ENCODE peak calls at places on chromosomes 16 and 17, in ten cellular contexts. P is effector memory CD4-positive, alpha-beta T cell; W is fibroblast of lung; G is right atrium auricular region; F is heart right ventricle; A is cardiac muscle cell; Y is adrenal gland; V is mammary epithelial cell; Q is Peyer's patch; L is AG04450. B is an unnamed sample.

GRCh38 chr17:47286198-47286914 is 32.7 kb downstream of the ITGB3 start:
- DNase-seq in P (no peak), W (no peak), G (no peak), F (no peak), A (no peak), Y (no peak), V (no peak), Q (peak; percentile 52), L (no peak), B (no peak)

GRCh38 chr17:8016632-8017424 is 14.4 kb downstream of the GUCY2D start:
- DNase-seq in P (no peak), W (no peak), G (peak; percentile 64), F (no peak), A (peak; percentile 67), Y (peak; percentile 68), V (no peak), Q (peak; percentile 29), L (no peak), B (peak; percentile 33)

GRCh38 chr17:17971431-17972125 is 622 bp downstream of the TOM1L2 start:
- DNase-seq in P (peak; percentile 28), W (peak; percentile 47), G (peak; percentile 63), F (peak; percentile 67), A (peak; percentile 45), Y (peak; percentile 63), V (no peak), Q (no peak), L (no peak), B (peak; percentile 43)

GRCh38 chr17:7215652-7216139 is 3.9 kb downstream of the DLG4 start:
- DNase-seq in P (no peak), W (peak; percentile 44), G (no peak), F (no peak), A (no peak), Y (peak; percentile 43), V (no peak), Q (no peak), L (no peak), B (no peak)

GRCh38 chr17:72523491-72523890 is 402.7 kb downstream of the SOX9 start:
- DNase-seq in P (no peak), W (no peak), G (no peak), F (no peak), A (no peak), Y (no peak), V (no peak), Q (no peak), L (no peak), B (no peak)

GRCh38 chr16:2425825-2426430 is 3.3 kb upstream of the CCNF start:
- DNase-seq in P (no peak), W (no peak), G (no peak), F (no peak), A (no peak), Y (no peak), V (no peak), Q (no peak), L (no peak), B (no peak)

GRCh38 chr17:7634384-7634783 is 4.4 kb downstream of the SHBG start:
- DNase-seq in P (no peak), W (peak; percentile 28), G (no peak), F (peak; percentile 62), A (peak; percentile 87), Y (peak; percentile 80), V (no peak), Q (no peak), L (no peak), B (peak; percentile 50)

GRCh38 chr16:31452631-31453106 is 6.6 kb upstream of the ARMC5 start:
- DNase-seq in P (no peak), W (peak; percentile 93), G (no peak), F (no peak), A (no peak), Y (peak; percentile 80), V (peak; percentile 88), Q (no peak), L (peak; percentile 74), B (peak; percentile 11)

GRCh38 chr16:4847774-4848587 is 700 bp downstream of the UBN1 start:
- DNase-seq in P (peak; percentile 17), W (peak; percentile 66), G (peak; percentile 63), F (peak; percentile 57), A (peak; percentile 66), Y (peak; percentile 74), V (peak; percentile 62), Q (peak; percentile 28), L (no peak), B (no peak)

GRCh38 chr17:16878547-16879100 is 93.3 kb downstream of the TNFRSF13B start:
- DNase-seq in P (no peak), W (no peak), G (peak; percentile 30), F (no peak), A (no peak), Y (no peak), V (no peak), Q (no peak), L (no peak), B (no peak)

GRCh38 chr17:82896071-82897000 is 56.5 kb upstream of the ZNF750 start:
- DNase-seq in P (no peak), W (no peak), G (no peak), F (no peak), A (no peak), Y (no peak), V (no peak), Q (no peak), L (no peak), B (no peak)

GRCh38 chr17:18191967-18192366 is 8.3 kb downstream of the ALKBH5 start:
- DNase-seq in P (no peak), W (no peak), G (no peak), F (no peak), A (no peak), Y (no peak), V (no peak), Q (no peak), L (no peak), B (no peak)

GRCh38 chr17:73017653-73018052 is 74.8 kb downstream of the SLC39A11 start:
- DNase-seq in P (no peak), W (peak; percentile 78), G (no peak), F (no peak), A (no peak), Y (no peak), V (no peak), Q (no peak), L (peak; percentile 41), B (no peak)

GRCh38 chr17:2064980-2065785 is 10.3 kb downstream of the HIC1 start:
- DNase-seq in P (no peak), W (peak; percentile 81), G (no peak), F (no peak), A (no peak), Y (no peak), V (no peak), Q (no peak), L (no peak), B (no peak)

GRCh38 chr17:58200024-58200633 is 7.6 kb downstream of the EPX start:
- DNase-seq in P (peak; percentile 23), W (peak; percentile 20), G (no peak), F (no peak), A (peak; percentile 36), Y (peak; percentile 52), V (peak; percentile 47), Q (peak; percentile 52), L (no peak), B (peak; percentile 48)

GRCh38 chr17:29613371-29613837 is 9.3 kb downstream of the CORO6 start:
- DNase-seq in P (peak; percentile 90), W (peak; percentile 75), G (peak; percentile 95), F (peak; percentile 95), A (peak; percentile 90), Y (peak; percentile 94), V (no peak), Q (peak; percentile 88), L (no peak), B (peak; percentile 92)
- H3K4me3 ChIP-seq in P (peak overlapping the region; percentile 24), W (no peak overlapping the region), G (peak overlapping the region; percentile 16), F (peak overlapping the region; percentile 47), A (no peak overlapping the region), Y (peak overlapping the region; percentile 38), V (no peak overlapping the region), Q (peak overlapping the region; percentile 33), L (no peak overlapping the region), B (peak overlapping the region; percentile 52)

GRCh38 chr16:17362946-17363345 is 107.8 kb downstream of the XYLT1 start:
- DNase-seq in P (no peak), W (no peak), G (no peak), F (no peak), A (no peak), Y (no peak), V (no peak), Q (no peak), L (no peak), B (no peak)
- H3K27ac ChIP-seq in P (peak overlapping the region; percentile 97), W (no peak overlapping the region), G (no peak overlapping the region), F (no peak overlapping the region), A (no peak overlapping the region), Y (no peak overlapping the region), V (no peak overlapping the region), Q (no peak overlapping the region), L (no peak overlapping the region), B (no peak overlapping the region)

DNA sequence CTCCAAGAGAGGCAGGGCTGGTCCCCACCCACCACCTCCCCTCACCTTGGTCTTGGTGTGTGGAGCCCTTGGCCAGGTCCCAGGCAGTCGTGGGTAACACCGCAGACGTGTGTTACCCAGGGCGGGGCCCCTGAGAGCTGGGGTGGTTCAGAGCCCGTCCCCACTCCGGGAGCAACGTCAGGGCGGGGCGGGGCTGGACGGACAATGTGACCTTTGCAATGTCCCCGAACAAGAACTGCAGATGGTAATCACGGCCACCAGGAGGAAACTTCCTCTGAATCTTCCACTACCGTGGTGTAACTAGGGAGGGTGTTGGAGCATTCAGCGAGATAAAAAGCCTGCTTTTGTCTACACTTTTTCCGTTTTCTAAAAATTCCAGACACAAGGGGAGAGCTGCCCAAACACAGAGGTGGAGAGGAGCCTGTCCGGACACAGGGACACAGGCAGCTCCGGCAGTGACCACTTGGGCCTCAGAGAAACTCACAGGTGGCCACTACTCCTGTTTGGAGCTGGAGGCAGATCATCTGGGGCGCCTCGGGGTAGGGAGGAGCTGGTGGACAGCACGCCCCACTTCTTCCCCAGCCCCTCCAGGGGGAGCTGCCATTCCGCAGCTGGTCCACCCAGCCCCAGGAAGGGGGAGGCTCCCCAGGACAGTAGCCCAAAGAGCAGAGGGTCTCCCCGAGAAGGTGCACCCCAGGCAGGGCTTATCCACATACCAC is 14.2 kb upstream of the SLC38A10 start:
- DNase-seq in P (no peak), W (peak; percentile 54), G (peak; percentile 97), F (peak; percentile 92), A (peak; percentile 79), Y (peak; percentile 92), V (peak; percentile 12), Q (peak; percentile 43), L (no peak), B (peak; percentile 70)
- H3K4me3 ChIP-seq in P (no peak overlapping the region), W (no peak overlapping the region), G (peak overlapping the region; percentile 20), F (peak overlapping the region; percentile 52), A (no peak overlapping the region), Y (peak overlapping the region; percentile 47), V (no peak overlapping the region), Q (peak overlapping the region; percentile 57), L (no peak overlapping the region), B (peak overlapping the region; percentile 56)

DNA sequence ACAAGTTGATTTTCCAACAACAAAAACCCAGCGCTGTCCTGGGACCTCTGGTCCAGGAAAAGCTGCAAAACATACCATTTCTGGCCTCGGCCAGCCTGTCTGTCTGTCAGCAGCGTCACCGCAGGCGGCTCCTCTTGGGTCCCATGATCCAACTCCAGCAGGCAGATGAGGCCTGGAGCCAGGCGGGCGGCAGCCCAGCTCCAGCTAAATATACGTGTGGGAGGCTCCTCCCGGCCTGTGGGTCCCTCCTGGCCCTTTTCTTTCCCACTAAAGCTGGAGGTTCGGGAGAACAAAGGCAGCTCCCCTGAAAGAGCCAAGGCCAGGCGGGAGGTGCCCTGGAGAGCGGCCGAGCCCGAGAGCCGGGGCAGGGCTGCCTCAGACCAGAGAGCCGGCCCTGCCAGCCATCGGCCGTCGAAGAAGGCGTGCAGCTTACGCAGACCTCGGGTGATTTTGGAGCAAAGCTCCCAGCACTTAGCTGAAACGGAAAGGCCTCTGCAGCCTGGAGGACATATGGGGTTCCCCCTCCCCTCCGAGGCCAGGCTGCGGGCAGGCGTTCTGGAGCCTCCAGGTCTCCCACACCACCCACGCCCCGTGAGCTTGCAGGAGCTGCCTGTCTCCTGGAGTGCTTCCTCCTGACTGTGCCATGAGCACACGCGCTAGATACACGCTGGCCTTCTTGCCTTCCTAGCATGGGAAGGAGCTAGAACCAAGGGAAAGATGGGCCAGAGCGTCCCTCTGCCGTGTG is 19.9 kb upstream of the JPH3 start:
- DNase-seq in P (no peak), W (peak; percentile 86), G (peak; percentile 86), F (peak; percentile 66), A (no peak), Y (peak; percentile 67), V (no peak), Q (no peak), L (no peak), B (no peak)
- H3K27ac ChIP-seq in P (no peak overlapping the region), W (peak overlapping the region; percentile 97), G (peak overlapping the region; percentile 82), F (peak overlapping the region; percentile 82), A (no peak overlapping the region), Y (peak overlapping the region; percentile 91), V (no peak overlapping the region), Q (peak overlapping the region; percentile 64), L (peak overlapping the region; percentile 99), B (no peak overlapping the region)

B was measured in dorsolateral prefrontal cortex.